ENCODE peak calls at places on chromosomes 2 and 18, in nine cellular contexts. G is neural progenitor cell; O is adipocyte; H is heart right ventricle; Z is CD8-positive, alpha-beta T cell; B is kidney; N is naive thymus-derived CD4-positive, alpha-beta T cell; W is esophagus squamous epithelium; L is breast epithelium. K is an unnamed sample.

GRCh38 chr2:188114014-188114413 is 177.7 kb upstream of the GULP1 start:
- DNase-seq in B (no peak), N (no peak), L (no peak), O (peak; percentile 82), H (no peak), Z (no peak), W (no peak), G (no peak), K (no peak)

GRCh38 chr2:25673170-25674002 is at the start of gene DTNB:
- DNase-seq in Z (peak; percentile 77), O (peak; percentile 86), B (peak; percentile 95), L (peak; percentile 96), W (peak; percentile 16), N (peak; percentile 77), H (peak; percentile 78), G (peak; percentile 95), K (peak; percentile 81)

GRCh38 chr18:8976606-8977005 is 125.9 kb upstream of the NDUFV2 start:
- DNase-seq in N (no peak), Z (no peak), L (no peak), G (no peak), B (no peak), O (no peak), W (no peak), H (no peak), K (no peak)

GRCh38 chr2:109032229-109032800 is 43.3 kb upstream of the EDAR start:
- DNase-seq in G (no peak), Z (peak; percentile 38), L (no peak), W (no peak), N (no peak), H (no peak), B (no peak), O (no peak), K (no peak)

GRCh38 chr2:229996320-229996719 is 72.4 kb downstream of the SLC16A14 start:
- DNase-seq in Z (no peak), B (no peak), H (no peak), W (no peak), O (peak; percentile 87), L (no peak), G (no peak), N (no peak), K (no peak)

GRCh38 chr2:217252181-217252580 is 392.3 kb upstream of the TNP1 start:
- DNase-seq in O (no peak), Z (no peak), N (no peak), B (no peak), G (no peak), L (no peak), H (no peak), W (no peak), K (no peak)

GRCh38 chr2:6877402-6878305 is at the start of gene RSAD2:
- DNase-seq in W (no peak), Z (peak; percentile 36), O (peak; percentile 85), G (no peak), B (peak; percentile 62), H (peak; percentile 61), L (no peak), N (peak; percentile 66), K (no peak)

GRCh38 chr2:60992985-60993392 is 24.5 kb upstream of the PEX13 start:
- DNase-seq in W (no peak), B (peak; percentile 32), G (no peak), O (no peak), Z (peak; percentile 9), N (peak; percentile 14), H (no peak), L (no peak), K (no peak)

GRCh38 chr2:101710690-101711318 is 13.3 kb downstream of the MAP4K4 start:
- DNase-seq in B (no peak), N (no peak), Z (no peak), G (no peak), H (no peak), L (no peak), W (no peak), O (peak; percentile 31), K (no peak)

GRCh38 chr2:234324151-234324550 is 172.7 kb downstream of the ARL4C start:
- DNase-seq in W (no peak), G (no peak), Z (no peak), B (no peak), N (no peak), H (no peak), O (no peak), L (peak; percentile 65), K (no peak)

GRCh38 chr18:37398248-37398920 is 167.2 kb downstream of the CELF4 start:
- DNase-seq in B (peak; percentile 33), W (no peak), L (no peak), O (peak; percentile 17), Z (no peak), G (no peak), N (no peak), H (no peak), K (no peak)

GRCh38 chr2:26942543-26943295 is 27.7 kb upstream of the MAPRE3 start:
- DNase-seq in H (peak; percentile 39), O (peak; percentile 76), Z (peak; percentile 47), L (no peak), B (peak; percentile 78), W (no peak), G (peak; percentile 80), N (peak; percentile 64), K (peak; percentile 60)

GRCh38 chr2:173151671-173152398 is 76.2 kb downstream of the MAP3K20 start:
- DNase-seq in H (no peak), L (no peak), Z (no peak), W (no peak), O (peak; percentile 69), B (no peak), N (no peak), G (no peak), K (no peak)

DNA sequence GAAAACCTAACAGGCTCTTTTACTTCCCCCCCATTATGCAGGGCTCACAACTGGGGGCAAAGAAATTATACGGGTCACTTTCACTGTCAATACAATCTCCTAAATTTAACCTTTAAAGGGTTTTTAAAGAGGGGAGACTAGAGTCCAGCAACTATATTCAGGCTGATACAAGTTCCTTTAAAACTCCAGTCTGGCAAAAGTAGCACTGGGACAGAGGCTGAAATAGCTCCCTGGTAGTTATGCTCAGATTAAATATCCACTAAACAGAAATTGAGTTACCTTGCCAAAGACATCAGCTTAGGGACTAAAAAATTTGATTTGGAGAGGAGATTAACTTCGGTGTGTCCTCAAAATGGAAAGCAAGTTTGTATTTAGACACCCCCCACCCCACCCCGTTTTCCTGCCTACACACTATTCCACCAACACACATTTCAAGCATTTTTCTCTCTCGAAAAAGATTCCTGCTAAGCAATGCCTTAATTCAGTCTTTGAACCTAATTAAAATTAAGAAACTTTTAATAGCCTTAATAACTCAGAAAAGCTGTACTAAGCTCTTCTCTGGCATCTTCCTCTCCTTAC is 127.2 kb downstream of the OSBPL1A start:
- DNase-seq in N (no peak), Z (no peak), H (no peak), W (no peak), O (peak; percentile 36), B (no peak), G (no peak), L (no peak), K (no peak)
- H3K4me1 ChIP-seq in N (no peaks in the 10 kb centered on the region), Z (no peaks in the 10 kb centered on the region), H (peaks cover 58% of the 10 kb centered on the region), W (no peaks in the 10 kb centered on the region), O (peaks cover 49% of the 10 kb centered on the region), B (peaks cover 14% of the 10 kb centered on the region), G (peaks cover 34% of the 10 kb centered on the region), L (peaks cover 15% of the 10 kb centered on the region), K (no peaks in the 10 kb centered on the region)

GRCh38 chr2:221501210-221501882 is 70.8 kb downstream of the EPHA4 start:
- DNase-seq in B (no peak), L (no peak), Z (no peak), G (no peak), N (no peak), O (peak; percentile 73), H (no peak), W (no peak), K (peak; percentile 12)
- H3K4me3 ChIP-seq in B (peak overlapping the region; percentile 55), L (no peak overlapping the region), Z (no peak overlapping the region), G (no peak overlapping the region), N (no peak overlapping the region), O (peak overlapping the region; percentile 80), H (no peak overlapping the region), W (no peak overlapping the region), K (no peak overlapping the region)

DNA sequence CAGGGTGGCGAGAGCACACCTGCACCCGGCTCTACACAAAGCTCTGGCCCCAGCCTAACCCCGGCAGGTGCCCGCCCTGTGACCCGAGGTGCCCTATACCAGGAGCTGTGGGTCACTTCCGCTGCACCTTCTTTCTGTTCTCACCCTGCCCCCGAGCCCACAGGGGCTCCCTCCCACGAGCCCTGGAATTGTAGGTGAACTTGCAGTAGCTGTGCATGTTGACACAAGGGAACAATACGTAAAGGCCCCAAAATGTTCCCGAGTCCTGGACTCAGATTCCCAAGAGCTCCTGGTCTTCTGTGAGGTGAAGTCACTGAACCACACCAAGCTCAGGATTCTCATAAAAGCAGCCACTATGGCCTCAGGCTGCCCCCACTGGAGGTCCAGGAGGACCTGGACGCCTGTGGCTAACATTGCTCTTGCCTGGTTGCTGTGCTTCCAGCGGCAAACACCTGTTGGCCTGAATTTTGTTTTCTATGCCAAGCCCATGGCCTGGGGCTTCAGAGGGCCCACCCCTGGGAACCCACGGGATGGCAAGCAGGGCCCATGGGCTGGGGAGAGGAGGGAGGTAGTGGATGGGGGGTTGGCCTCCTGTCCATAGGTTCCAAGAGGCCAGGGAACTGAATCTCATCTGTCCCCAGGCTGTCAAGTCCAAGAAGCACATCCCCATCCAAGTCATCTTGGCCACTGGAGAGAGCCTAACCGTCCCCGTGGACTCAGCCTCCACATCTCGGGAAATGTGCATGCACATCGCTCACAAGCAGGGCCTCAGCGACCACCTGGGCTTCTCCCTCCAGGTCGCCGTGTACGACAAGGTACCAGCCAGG is 23.2 kb upstream of the GPR17 start:
- DNase-seq in H (no peak), L (no peak), B (no peak), O (no peak), W (no peak), G (no peak), Z (no peak), N (no peak), K (no peak)
- H3K4me1 ChIP-seq in H (peaks cover under 1% of the 10 kb centered on the region), L (no peaks in the 10 kb centered on the region), B (no peaks in the 10 kb centered on the region), O (no peaks in the 10 kb centered on the region), W (no peaks in the 10 kb centered on the region), G (no peaks in the 10 kb centered on the region), Z (no peaks in the 10 kb centered on the region), N (no peaks in the 10 kb centered on the region), K (no peaks in the 10 kb centered on the region)

GRCh38 chr2:84197901-84198300 is 261.2 kb downstream of the SUCLG1 start:
- DNase-seq in N (no peak), W (no peak), B (no peak), O (no peak), Z (no peak), H (no peak), L (no peak), G (no peak), K (no peak)

GRCh38 chr2:84202166-84202565 is 256.9 kb downstream of the SUCLG1 start:
- DNase-seq in N (no peak), B (no peak), Z (no peak), O (no peak), W (no peak), L (no peak), G (no peak), H (no peak), K (no peak)

GRCh38 chr2:84204995-84205394 is 254.1 kb downstream of the SUCLG1 start:
- DNase-seq in B (no peak), H (no peak), O (no peak), W (no peak), N (no peak), L (no peak), Z (no peak), G (no peak), K (no peak)

DNA sequence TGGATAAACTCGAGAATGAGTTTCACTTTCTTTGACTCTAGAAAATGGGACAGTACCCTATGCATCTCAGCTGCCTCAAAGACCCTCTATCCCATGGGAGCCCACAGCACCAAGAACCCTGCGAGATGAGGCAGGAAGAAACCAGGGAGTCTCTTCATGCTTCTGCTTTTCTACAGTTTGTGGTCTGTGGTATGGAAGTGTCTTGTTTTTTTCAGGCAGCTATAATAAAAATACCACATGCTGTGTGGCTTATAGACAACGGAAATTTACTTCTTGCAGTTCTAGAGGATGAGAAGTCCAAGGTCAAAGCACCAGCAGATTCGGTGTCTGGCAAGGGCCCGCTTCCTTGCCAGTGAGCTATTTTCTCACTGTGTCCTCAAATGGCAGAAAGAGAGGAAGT is 257.9 kb downstream of the SUCLG1 start:
- DNase-seq in B (no peak), G (no peak), H (no peak), Z (no peak), L (no peak), N (no peak), O (no peak), W (no peak), K (no peak)
- H3K4me3 ChIP-seq in B (no peak overlapping the region), G (no peak overlapping the region), H (no peak overlapping the region), Z (no peak overlapping the region), L (no peak overlapping the region), N (no peak overlapping the region), O (no peak overlapping the region), W (no peak overlapping the region), K (no peak overlapping the region)

K was measured in SJCRH30.